ENCODE peak calls at places on chromosomes 12 and 14, in nine cellular contexts. L is body of pancreas, G is heart left ventricle, E is A549, S is uterus, Y is esophagus muscularis mucosa, W is Peyer's patch, F is ovary, K is tibial nerve. Z is an unnamed sample. For H3K4me1, the result is how much of the 10 kb centered on the place peaks cover.

GRCh38 chr14:60756847-60757246 is 22.3 kb downstream of the MNAT1 start:
- DNase-seq in W (no peak), E (no peak), L (no peak), G (no peak), Y (no peak), K (no peak), F (no peak), S (no peak), Z (no peak)

GRCh38 chr14:52266179-52266578 is 1.3 kb upstream of the PTGDR start:
- DNase-seq in W (no peak), K (peak), F (no peak), Y (no peak), G (no peak), S (peak), L (peak), E (no peak), Z (peak)

GRCh38 chr12:48980953-48981756 is 3.0 kb downstream of the WNT1 start:
- DNase-seq in W (peak), S (no peak), F (no peak), G (no peak), Y (no peak), K (no peak), E (peak), L (peak), Z (peak)

GRCh38 chr14:67583711-67584644 is 16.1 kb downstream of the PIGH start:
- DNase-seq in K (peak), F (no peak), W (peak), L (no peak), G (no peak), S (no peak), Y (no peak), E (peak), Z (peak)

GRCh38 chr12:15472036-15472435 is 149.7 kb downstream of the PTPRO start:
- DNase-seq in G (no peak), W (no peak), F (no peak), Y (no peak), E (no peak), K (no peak), S (no peak), L (no peak), Z (no peak)

GRCh38 chr12:46209914-46210834 is 58.7 kb downstream of the SLC38A1 start:
- DNase-seq in E (no peak), K (no peak), G (peak), Y (no peak), W (peak), F (no peak), S (peak), L (peak), Z (peak)

GRCh38 chr12:54222609-54223008 is 33.8 kb upstream of the SMUG1 start:
- DNase-seq in W (no peak), S (no peak), E (peak), Y (no peak), G (no peak), K (no peak), L (no peak), F (no peak), Z (no peak)

GRCh38 chr14:105422695-105423487 is 3.3 kb downstream of the MTA1 start:
- DNase-seq in W (no peak), Y (no peak), S (no peak), K (no peak), G (no peak), L (no peak), E (no peak), F (no peak), Z (peak)

GRCh38 chr14:84864582-84865271 is 665.2 kb upstream of the FLRT2 start:
- DNase-seq in W (no peak), G (no peak), F (no peak), L (no peak), Y (no peak), S (no peak), K (no peak), E (no peak), Z (peak)

GRCh38 chr14:25413058-25413457 is 363.1 kb upstream of the STXBP6 start:
- DNase-seq in E (no peak), Y (no peak), F (no peak), K (no peak), G (no peak), L (no peak), W (no peak), S (no peak), Z (no peak)

GRCh38 chr12:65603428-65604351 is 220.6 kb upstream of the HMGA2 start:
- DNase-seq in G (no peak), L (peak), W (no peak), F (no peak), Y (no peak), K (peak), E (peak), S (no peak), Z (peak)
- H3K4me1 ChIP-seq in G (under half), L (under half), W (under half), F (under half), Y (under half), K (under half), E (under half), S (under half), Z (under half)

GRCh38 chr12:50659690-50660424 is 104.0 kb upstream of the ATF1 start:
- DNase-seq in L (no peak), G (no peak), F (no peak), S (no peak), W (no peak), Y (no peak), K (no peak), E (no peak), Z (no peak)

GRCh38 chr12:50662121-50662480 is 101.8 kb upstream of the ATF1 start:
- DNase-seq in W (no peak), L (no peak), F (no peak), G (no peak), E (no peak), S (no peak), K (no peak), Y (no peak), Z (no peak)

GRCh38 chr12:50659260-50659659 is 104.6 kb upstream of the ATF1 start:
- DNase-seq in F (no peak), Y (no peak), K (no peak), S (no peak), L (no peak), G (no peak), W (no peak), E (no peak), Z (no peak)

GRCh38 chr12:50660425-50660822 is 103.5 kb upstream of the ATF1 start:
- DNase-seq in W (no peak), S (no peak), L (no peak), F (no peak), K (no peak), Y (no peak), G (no peak), E (no peak), Z (no peak)

DNA sequence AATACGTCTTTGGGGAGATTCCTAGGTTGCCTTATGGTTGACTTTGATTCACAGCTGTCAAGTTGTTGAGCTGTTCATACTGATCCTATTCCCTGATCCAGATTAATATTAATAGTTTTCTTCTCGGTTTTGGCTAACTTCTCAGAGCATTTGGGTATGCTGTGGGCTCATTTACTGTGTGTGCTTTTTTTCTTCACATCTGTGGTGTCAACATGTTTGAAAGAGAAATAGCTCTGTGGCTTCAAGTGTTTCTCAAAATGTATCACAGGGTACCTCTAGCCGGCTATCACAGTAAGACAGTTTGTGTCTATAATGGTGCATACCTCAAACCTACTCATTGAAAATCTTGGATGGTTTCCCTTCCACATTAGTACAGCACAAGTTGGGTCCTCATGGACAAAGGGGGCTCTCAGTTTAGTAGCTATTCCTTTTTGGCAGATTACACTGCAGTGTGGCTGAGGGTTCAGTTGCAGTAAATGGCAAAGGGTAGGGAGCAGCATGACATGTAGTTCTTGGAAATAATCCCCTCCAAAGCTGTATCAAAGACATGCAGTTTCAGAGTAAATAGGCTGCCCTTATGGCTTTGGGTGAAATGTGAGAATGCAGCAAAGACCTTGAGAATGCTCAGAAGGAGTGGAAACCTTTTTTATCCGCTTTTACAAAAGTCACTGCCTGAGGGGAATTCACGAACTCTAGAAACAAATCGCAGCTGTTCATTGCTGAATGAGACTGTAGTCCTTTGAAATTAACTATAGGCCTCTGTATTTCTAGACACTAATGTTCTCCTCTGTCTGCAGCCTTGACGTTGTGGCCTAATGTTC is 102.4 kb upstream of the ATF1 start:
- DNase-seq in W (no peak), L (no peak), G (no peak), E (no peak), Y (no peak), F (no peak), K (no peak), S (no peak), Z (no peak)
- H3K27ac ChIP-seq in W (no peak), L (no peak), G (no peak), E (no peak), Y (no peak), F (peak), K (peak), S (no peak), Z (no peak)

DNA sequence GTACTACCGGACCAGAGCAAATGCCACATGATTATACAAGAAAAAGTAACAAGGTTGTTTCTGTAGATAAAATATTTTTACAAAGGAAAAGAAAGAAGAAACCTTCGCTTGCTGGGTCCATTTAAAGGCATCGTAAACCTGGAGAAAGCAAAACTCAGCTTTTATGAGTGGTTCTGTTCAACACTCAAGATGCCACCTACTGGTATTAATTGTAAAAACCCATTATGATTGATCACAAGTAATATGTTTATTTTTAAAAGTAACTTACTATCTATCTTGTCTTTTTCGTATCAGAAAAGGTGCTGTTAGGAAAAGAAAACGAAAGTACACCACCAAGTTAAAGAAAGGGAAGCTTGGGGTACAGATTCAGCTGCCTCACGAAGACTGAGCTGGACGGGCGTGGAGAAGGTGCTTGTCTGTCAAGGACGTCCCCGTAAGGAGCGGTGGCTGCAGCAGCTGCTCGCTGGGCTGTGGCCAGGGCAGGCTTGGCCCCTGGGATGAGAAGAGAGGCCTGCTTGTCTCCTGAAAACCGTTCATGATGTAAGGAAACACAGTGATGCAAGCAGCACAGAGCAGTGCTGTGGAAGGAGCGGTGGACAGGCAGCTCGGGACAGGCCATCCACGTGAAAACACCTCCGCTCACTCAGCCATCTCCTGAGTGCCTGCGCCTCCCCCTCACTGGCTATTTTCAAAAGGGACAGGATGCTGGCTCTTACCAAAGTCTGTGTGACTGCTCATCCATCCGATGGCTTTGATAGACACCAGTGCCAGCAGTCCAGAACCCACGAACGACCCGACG is 25.0 kb downstream of the SLC15A4 start:
- DNase-seq in W (no peak), G (no peak), Y (no peak), S (no peak), F (no peak), E (no peak), K (no peak), L (peak), Z (peak)
- TF ChIP-seq POLR2A in W (no peak), G (no peak), Y (no peak), S (no peak), F (no peak), E (no peak), K (no peak), L (no peak), Z (no peak)

GRCh38 chr12:113244015-113244983 is 23.0 kb downstream of the TPCN1 start:
- DNase-seq in S (peak), W (no peak), E (no peak), Y (no peak), K (peak), L (peak), F (no peak), G (peak), Z (peak)
- H3K4me1 ChIP-seq in S (under half), W (half or more), E (under half), Y (half or more), K (half or more), L (half or more), F (under half), G (half or more), Z (half or more)

GRCh38 chr12:24823808-24824515 is 124.9 kb downstream of the BCAT1 start:
- DNase-seq in S (no peak), G (no peak), F (no peak), W (no peak), Y (no peak), K (no peak), E (no peak), L (no peak), Z (no peak)
- H3K27ac ChIP-seq in S (no peak), G (no peak), F (no peak), W (no peak), Y (no peak), K (no peak), E (no peak), L (no peak), Z (no peak)

GRCh38 chr12:31832740-31833540 is 104.1 kb upstream of the AMN1 start:
- DNase-seq in Y (no peak), W (peak), L (no peak), F (no peak), K (no peak), G (no peak), S (no peak), E (no peak), Z (no peak)

GRCh38 chr12:31837913-31838312 is 109.1 kb upstream of the AMN1 start:
- DNase-seq in K (no peak), L (no peak), S (no peak), W (no peak), F (no peak), G (no peak), E (no peak), Y (no peak), Z (no peak)

GRCh38 chr12:31833541-31833840 is 104.7 kb upstream of the AMN1 start:
- DNase-seq in L (no peak), S (no peak), K (no peak), F (no peak), G (no peak), E (no peak), Y (no peak), W (no peak), Z (no peak)

GRCh38 chr12:31835276-31835882 is 106.6 kb upstream of the AMN1 start:
- DNase-seq in E (peak), F (no peak), S (no peak), L (no peak), G (no peak), K (no peak), W (no peak), Y (no peak), Z (no peak)

GRCh38 chr12:31834158-31834557 is 105.3 kb upstream of the AMN1 start:
- DNase-seq in S (no peak), G (no peak), W (no peak), F (no peak), K (no peak), E (no peak), Y (no peak), L (no peak), Z (no peak)
- TF ChIP-seq POLR2A in S (no peak), G (no peak), W (no peak), F (no peak), K (no peak), E (no peak), Y (no peak), L (no peak), Z (no peak)

GRCh38 chr12:92551210-92551609 is 151.6 kb upstream of the PLEKHG7 start:
- DNase-seq in G (no peak), L (no peak), Y (no peak), K (no peak), S (no peak), W (no peak), F (no peak), E (no peak), Z (no peak)
- H3K4me1 ChIP-seq in G (under half), L (half or more), Y (under half), K (under half), S (under half), W (under half), F (under half), E (under half), Z (under half)

Z was measured in thyroid gland.